ENCODE peak calls at places on chromosomes 2 and 18, in ten cellular contexts. S is stomach, N is ovary, X is K562, W is Peyer's patch, O is heart left ventricle, F is prostate gland, Q is adrenal gland, G is upper lobe of left lung, Z is A549. U is an unnamed sample.
A peak's percentile ranks its signal among the peaks of the same experiment; 100 is the strongest.

GRCh38 chr18:65606551-65607130 is 144.2 kb upstream of the CDH7 start:
- DNase-seq in S (no peak), N (no peak), X (no peak), W (no peak), O (no peak), F (no peak), Q (no peak), G (no peak), Z (no peak), U (no peak)

GRCh38 chr2:11406492-11407381 is 59.2 kb downstream of the E2F6 start:
- DNase-seq in S (no peak), N (peak; percentile 74), X (peak; percentile 76), W (no peak), O (no peak), F (no peak), Q (no peak), G (no peak), Z (no peak), U (no peak)

GRCh38 chr18:13560306-13560705 is 166.1 kb downstream of the FAM210A start:
- DNase-seq in S (no peak), N (no peak), X (no peak), W (no peak), O (no peak), F (no peak), Q (no peak), G (no peak), Z (no peak), U (no peak)

GRCh38 chr2:212672186-212672585 is 133.6 kb upstream of the ERBB4 start:
- DNase-seq in S (no peak), N (no peak), X (no peak), W (no peak), O (no peak), F (no peak), Q (no peak), G (no peak), Z (no peak), U (no peak)

GRCh38 chr2:67213677-67214402 is 183.3 kb upstream of the ETAA1 start:
- DNase-seq in S (no peak), N (no peak), X (no peak), W (no peak), O (no peak), F (no peak), Q (no peak), G (peak; percentile 8), Z (no peak), U (no peak)

GRCh38 chr2:203949228-203949627 is 12.7 kb downstream of the ICOS start:
- DNase-seq in S (no peak), N (no peak), X (no peak), W (no peak), O (no peak), F (no peak), Q (no peak), G (no peak), Z (no peak), U (no peak)

GRCh38 chr2:56448403-56448998 is 264.7 kb downstream of the CCDC85A start:
- DNase-seq in S (no peak), N (no peak), X (no peak), W (no peak), O (no peak), F (peak; percentile 7), Q (no peak), G (no peak), Z (peak; percentile 5), U (no peak)

GRCh38 chr18:23824235-23824634 is 135.0 kb downstream of the LAMA3 start:
- DNase-seq in S (no peak), N (no peak), X (no peak), W (no peak), O (no peak), F (no peak), Q (no peak), G (no peak), Z (no peak), U (no peak)

GRCh38 chr2:179377296-179377695 is 112.7 kb upstream of the SESTD1 start:
- DNase-seq in S (no peak), N (no peak), X (no peak), W (no peak), O (no peak), F (no peak), Q (no peak), G (no peak), Z (no peak), U (no peak)

GRCh38 chr2:74481432-74481831 is 1.4 kb downstream of the CCDC142 start:
- DNase-seq in S (no peak), N (no peak), X (no peak), W (no peak), O (no peak), F (no peak), Q (no peak), G (no peak), Z (no peak), U (no peak)

GRCh38 chr2:74488643-74489481 is 6.0 kb downstream of the TTC31 start:
- DNase-seq in S (no peak), N (no peak), X (no peak), W (no peak), O (no peak), F (no peak), Q (no peak), G (no peak), Z (no peak), U (no peak)

GRCh38 chr2:74486141-74486540 is 3.3 kb downstream of the TTC31 start:
- DNase-seq in S (no peak), N (no peak), X (no peak), W (no peak), O (no peak), F (no peak), Q (no peak), G (no peak), Z (no peak), U (no peak)

GRCh38 chr2:74481961-74482800 is 617 bp downstream of the CCDC142 start:
- DNase-seq in S (no peak), N (no peak), X (peak; percentile 51), W (no peak), O (no peak), F (no peak), Q (no peak), G (peak; percentile 93), Z (no peak), U (no peak)

GRCh38 chr2:74482801-74483674 is at the start of the genes CCDC142 and TTC31:
- DNase-seq in S (peak; percentile 97), N (peak; percentile 96), X (peak; percentile 92), W (peak; percentile 97), O (peak; percentile 97), F (peak; percentile 96), Q (peak; percentile 98), G (peak; percentile 86), Z (peak; percentile 95), U (peak; percentile 95)
- TF ChIP-seq POLR2A in S (no peak), N (peak; percentile 53), X (peak; percentile 91), W (peak; percentile 63), O (no peak), F (peak; percentile 26), Q (peak; percentile 29), G (no peak), Z (peak; percentile 49), U (peak; percentile 35)

DNA sequence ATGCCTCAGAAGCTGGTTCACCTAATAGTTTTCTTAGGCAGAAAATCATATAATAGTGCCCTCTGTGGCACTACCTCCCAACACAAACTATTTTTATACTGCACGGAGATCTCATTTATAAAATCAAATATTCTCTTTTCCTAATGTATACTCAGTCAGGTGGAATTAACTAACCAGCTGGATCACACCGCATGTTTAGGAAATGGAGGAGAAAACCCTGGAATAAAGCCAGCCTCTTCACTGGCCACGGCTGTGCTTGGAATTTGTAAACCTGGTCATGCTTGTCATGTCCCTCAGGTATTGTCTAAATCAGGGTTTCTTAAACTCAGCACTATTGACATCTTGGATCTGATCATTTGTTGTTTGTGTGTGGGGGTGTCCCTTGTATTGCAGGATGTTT is 85.6 kb downstream of the DOCK10 start:
- DNase-seq in S (no peak), N (no peak), X (no peak), W (no peak), O (no peak), F (no peak), Q (no peak), G (no peak), Z (no peak), U (no peak)
- H3K27ac ChIP-seq in S (no peak overlapping the region), N (no peak overlapping the region), X (no peak overlapping the region), W (no peak overlapping the region), O (no peak overlapping the region), F (no peak overlapping the region), Q (no peak overlapping the region), G (no peak overlapping the region), Z (no peak overlapping the region), U (peak overlapping the region; percentile 62)

DNA sequence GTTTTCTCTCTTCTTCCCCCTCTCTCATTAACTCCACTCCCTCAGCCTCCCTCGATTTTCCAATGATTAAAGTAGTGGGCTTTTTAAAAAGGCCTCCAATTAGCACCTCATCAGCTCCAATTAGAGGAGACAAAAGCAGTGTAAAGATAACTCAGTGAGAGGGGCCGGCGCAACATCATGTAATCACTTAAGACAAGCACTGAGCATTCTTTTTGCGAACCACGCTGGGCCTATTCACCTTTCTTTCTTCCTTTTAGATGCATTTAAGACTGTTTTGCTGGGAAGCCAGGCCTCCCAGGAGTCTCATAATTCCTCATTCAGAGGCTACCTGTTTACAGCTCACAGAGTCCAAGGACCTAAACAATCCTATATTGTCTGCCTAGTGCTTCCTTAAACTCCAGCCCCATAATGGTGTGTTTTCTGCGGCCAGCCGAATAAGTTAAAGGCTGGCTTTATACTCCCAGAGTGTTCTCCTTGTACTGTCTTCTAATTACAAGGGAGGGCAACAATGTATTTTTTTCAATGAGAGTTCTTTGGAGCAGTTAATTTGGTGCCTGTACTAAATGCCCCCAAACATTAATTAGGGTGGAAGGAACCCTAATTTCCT is 27.9 kb upstream of the LMAN1 start:
- DNase-seq in S (no peak), N (no peak), X (no peak), W (no peak), O (no peak), F (no peak), Q (no peak), G (no peak), Z (no peak), U (no peak)
- H3K4me1 ChIP-seq in S (no peaks in the 10 kb centered on the region), N (no peaks in the 10 kb centered on the region), X (no peaks in the 10 kb centered on the region), W (no peaks in the 10 kb centered on the region), O (no peaks in the 10 kb centered on the region), F (no peaks in the 10 kb centered on the region), Q (no peaks in the 10 kb centered on the region), G (no peaks in the 10 kb centered on the region), Z (no peaks in the 10 kb centered on the region), U (peaks cover 10% of the 10 kb centered on the region)

DNA sequence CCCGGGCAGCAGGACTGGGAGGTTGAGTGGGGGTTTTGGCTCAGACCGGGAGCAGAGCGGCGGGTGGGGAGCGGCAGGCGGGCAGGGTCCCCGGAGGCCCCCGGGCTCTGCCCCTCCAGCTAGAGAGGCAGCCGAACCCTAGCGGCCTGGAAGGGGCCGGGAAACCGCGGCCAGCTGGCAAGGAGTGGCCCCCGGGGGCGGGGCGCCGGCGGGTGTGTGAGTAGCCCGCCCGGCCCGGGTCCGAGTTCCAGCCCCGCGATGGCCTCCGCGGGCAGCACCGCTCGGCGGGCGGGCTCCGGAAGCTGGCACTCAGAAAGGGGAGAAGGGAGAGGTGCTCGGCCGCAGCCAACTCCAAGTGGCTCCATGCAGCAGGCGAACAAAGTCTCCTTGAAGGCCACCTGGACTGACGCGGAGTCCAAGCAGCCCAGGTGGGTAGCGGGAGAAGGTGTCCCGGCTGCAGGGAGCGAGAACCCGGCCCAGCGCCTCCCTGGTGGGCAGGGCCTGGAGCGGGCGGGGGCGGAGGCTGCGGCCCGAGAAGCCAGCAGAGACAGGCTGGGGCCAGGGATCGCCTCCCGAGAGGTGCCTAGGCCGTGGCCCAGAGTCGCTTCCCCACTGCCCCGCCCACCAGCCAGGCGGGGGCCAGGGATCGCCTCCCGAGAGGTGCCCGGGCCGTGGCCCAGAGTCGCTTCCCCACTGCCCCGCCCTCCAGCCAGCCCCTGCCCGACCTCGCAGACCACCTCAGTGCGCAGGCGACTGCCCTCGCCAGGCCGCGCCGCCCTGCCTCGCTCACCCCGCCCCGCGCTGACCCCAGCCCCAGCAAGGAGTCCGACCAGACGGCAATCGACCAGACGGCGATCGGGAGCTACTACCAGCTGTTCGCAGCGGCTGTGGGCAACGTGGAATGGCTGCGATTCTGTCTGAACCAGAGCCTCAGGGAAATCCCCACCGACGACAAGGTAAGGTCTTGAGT is at the start of gene ANKRD53:
- DNase-seq in S (peak; percentile 44), N (peak; percentile 86), X (no peak), W (peak; percentile 75), O (peak; percentile 74), F (peak; percentile 33), Q (peak; percentile 70), G (peak; percentile 92), Z (no peak), U (peak; percentile 18)
- TF ChIP-seq POLR2A in S (no peak), N (no peak), X (no peak), W (no peak), O (no peak), F (no peak), Q (no peak), G (no peak), Z (no peak), U (no peak)

U was measured in tibial nerve.